ENCODE peak calls at places on chromosomes 4 and X, in six cellular contexts. F, K, R, Q, G and O are unnamed samples.

GRCh38 chr4:16669036-16669435 is 229.4 kb downstream of the LDB2 start:
- DNase-seq in F (no peak), K (no peak), R (no peak), Q (no peak), G (no peak), O (no peak)

GRCh38 chr4:71195932-71196331 is 142.9 kb upstream of the SLC4A4 start:
- DNase-seq in F (no peak), K (no peak), R (no peak), Q (peak), G (peak), O (no peak)

GRCh38 chr4:151184523-151185458 is 85.4 kb downstream of the RPS3A start:
- DNase-seq in F (no peak), K (no peak), R (no peak), Q (no peak), G (no peak), O (peak)

GRCh38 chr4:53185853-53186590 is 179.8 kb downstream of the SCFD2 start:
- DNase-seq in F (no peak), K (no peak), R (no peak), Q (no peak), G (peak), O (no peak)

GRCh38 chrX:19857131-19857530 is 30.3 kb downstream of the SH3KBP1 start:
- DNase-seq in F (no peak), K (no peak), R (no peak), Q (no peak), G (no peak), O (no peak)

GRCh38 chr4:8710946-8711345 is 118.4 kb downstream of the CPZ start:
- DNase-seq in F (no peak), K (peak), R (no peak), Q (no peak), G (no peak), O (no peak)

GRCh38 chrX:39809326-39809725 is 288.4 kb downstream of the BCOR start:
- DNase-seq in F (no peak), K (no peak), R (no peak), Q (no peak), G (no peak), O (no peak)

GRCh38 chr4:3862640-3863420 is 96.6 kb downstream of the ADRA2C start:
- DNase-seq in F (peak), K (no peak), R (no peak), Q (peak), G (no peak), O (no peak)

GRCh38 chr4:132240094-132240493 is 909.0 kb upstream of the PCDH10 start:
- DNase-seq in F (no peak), K (no peak), R (no peak), Q (no peak), G (no peak), O (no peak)

GRCh38 chr4:54593795-54594194 is 64.0 kb upstream of the KIT start:
- DNase-seq in F (no peak), K (no peak), R (no peak), Q (no peak), G (no peak), O (no peak)

GRCh38 chrX:151753313-151754041 is 18.9 kb downstream of the CNGA2 start:
- DNase-seq in F (peak), K (peak), R (peak), Q (peak), G (peak), O (no peak)

GRCh38 chr4:70778888-70779422 is 57.2 kb downstream of the RUFY3 start:
- DNase-seq in F (peak), K (no peak), R (no peak), Q (no peak), G (peak), O (peak)

GRCh38 chr4:113579360-113579759 is 182.2 kb downstream of the CAMK2D start:
- DNase-seq in F (no peak), K (no peak), R (no peak), Q (no peak), G (no peak), O (no peak)

GRCh38 chr4:158856852-158857251 is 88.0 kb downstream of the FNIP2 start:
- DNase-seq in F (no peak), K (no peak), R (no peak), Q (peak), G (peak), O (peak)

GRCh38 chrX:107773906-107774435 is 1.6 kb downstream of the TSC22D3 start:
- DNase-seq in F (no peak), K (no peak), R (no peak), Q (no peak), G (no peak), O (no peak)

GRCh38 chrX:107775000-107775733 is 420 bp downstream of the TSC22D3 start:
- DNase-seq in F (no peak), K (peak), R (no peak), Q (peak), G (no peak), O (no peak)

GRCh38 chrX:107777536-107777832 is at the start of gene NCBP2L:
- DNase-seq in F (no peak), K (no peak), R (no peak), Q (no peak), G (no peak), O (no peak)

GRCh38 chrX:107776649-107777535 is 641 bp upstream of the NCBP2L start:
- DNase-seq in F (peak), K (peak), R (peak), Q (peak), G (peak), O (peak)

DNA sequence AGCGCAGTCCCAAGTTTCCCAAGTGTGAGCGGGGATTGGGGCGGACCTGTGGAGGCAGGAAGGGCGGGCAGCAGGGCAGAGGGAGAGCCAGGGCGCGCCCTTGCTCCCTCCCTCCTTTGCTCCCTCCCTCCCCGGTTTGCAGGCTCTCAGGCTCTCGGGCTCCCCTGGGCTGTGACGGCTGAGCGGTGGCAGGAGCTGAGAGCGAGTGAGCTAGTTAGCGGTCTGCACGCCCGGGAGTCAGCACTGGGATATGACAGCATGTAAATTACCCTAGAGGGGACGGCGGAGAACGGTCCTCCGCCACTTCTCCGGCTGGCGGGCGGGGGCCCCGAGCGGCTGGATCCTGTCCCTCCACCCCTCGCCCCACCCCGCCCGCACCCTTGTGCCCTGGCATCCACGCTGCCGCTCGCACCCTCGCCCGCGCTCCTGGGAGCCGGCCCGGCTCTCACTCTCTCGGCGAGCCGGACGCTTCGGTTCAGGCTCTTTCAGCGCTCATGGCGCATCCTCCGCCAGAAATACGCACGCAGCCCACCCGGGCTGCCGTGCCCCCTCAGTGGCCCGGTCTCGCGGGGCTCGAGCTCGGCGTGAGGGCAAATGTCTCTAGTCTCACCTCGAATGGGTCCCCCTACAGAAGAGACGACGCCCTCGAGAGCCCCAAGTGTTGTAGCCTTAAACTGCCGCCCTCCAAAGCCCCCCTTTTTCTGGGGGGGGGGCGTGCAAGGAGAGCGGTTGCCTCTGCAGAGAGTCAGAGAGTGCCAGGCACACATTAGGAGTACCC is at the start of gene TSC22D3:
- DNase-seq in F (peak), K (peak), R (peak), Q (peak), G (no peak), O (no peak)
- TF ChIP-seq CTCF in F (no peak), K (no peak), R (no peak), Q (no peak), G (no peak), O (no peak)

DNA sequence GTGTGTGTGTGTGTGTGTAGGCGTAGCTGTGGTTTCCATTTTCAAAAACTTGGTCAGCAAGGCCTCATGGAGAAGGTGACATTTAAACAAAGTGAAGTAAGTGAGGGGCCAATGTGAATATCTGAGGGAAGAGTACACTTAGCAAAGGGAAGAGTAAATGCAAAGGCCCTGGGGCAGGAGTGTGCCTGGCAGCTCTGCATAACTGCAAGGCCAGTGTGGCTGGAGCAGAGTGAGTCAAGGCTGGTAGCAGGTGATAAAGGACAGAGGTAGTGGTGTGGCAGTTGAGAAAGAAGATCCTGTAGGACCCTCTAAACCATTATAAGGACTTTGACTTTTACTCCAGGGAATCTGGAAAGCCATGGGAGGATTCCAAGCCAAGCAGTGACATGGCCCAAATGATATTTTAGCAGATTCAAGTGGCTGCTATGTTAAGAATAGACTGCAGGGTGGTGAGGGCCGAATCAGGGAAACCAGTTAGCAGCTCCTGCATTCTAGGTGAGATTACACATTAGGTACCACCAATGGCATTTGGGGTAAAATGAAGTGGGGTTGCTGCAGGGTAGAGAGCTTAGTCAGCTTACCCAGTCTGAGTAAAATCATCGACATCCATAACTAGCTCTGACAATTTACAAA is 5.9 kb upstream of the TBC1D1 start:
- DNase-seq in F (peak), K (no peak), R (no peak), Q (no peak), G (no peak), O (no peak)
- H3K4me3 ChIP-seq in F (no peak), K (no peak), R (no peak), Q (no peak), G (no peak), O (no peak)

GRCh38 chr4:160020804-160021203 is 917.9 kb downstream of the RAPGEF2 start:
- DNase-seq in F (no peak), K (no peak), R (no peak), Q (no peak), G (no peak), O (no peak)

GRCh38 chr4:160026720-160027119 is 923.8 kb downstream of the RAPGEF2 start:
- DNase-seq in F (no peak), K (no peak), R (no peak), Q (peak), G (no peak), O (no peak)

DNA sequence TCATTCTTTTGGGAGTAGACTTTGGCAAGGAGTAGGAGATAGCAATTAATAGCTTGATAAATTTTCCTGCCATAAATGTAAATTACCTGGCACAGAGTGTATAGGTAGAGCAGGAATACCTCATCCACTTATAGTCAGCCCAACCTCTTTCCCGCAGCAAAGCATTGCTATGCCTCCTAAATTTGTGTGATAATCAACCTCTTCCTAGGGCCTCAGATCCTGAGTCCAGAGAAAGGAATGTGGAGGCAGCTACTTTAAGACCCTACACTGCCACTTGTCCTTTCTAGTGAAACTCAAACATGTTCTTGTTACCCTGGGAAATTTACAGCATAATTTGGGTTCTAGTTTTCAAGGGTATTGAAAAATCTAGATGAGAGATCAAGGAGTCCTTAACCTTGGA is 919.0 kb downstream of the RAPGEF2 start:
- DNase-seq in F (no peak), K (no peak), R (no peak), Q (peak), G (no peak), O (no peak)
- TF ChIP-seq CTCF in F (no peak), K (no peak), R (no peak), Q (no peak), G (no peak), O (no peak)

GRCh38 chrX:137566746-137567473 is 983 bp downstream of the ZIC3 start:
- DNase-seq in F (no peak), K (no peak), R (no peak), Q (no peak), G (no peak), O (no peak)

GRCh38 chrX:137565318-137565904 is 516 bp upstream of the ZIC3 start:
- DNase-seq in F (no peak), K (no peak), R (no peak), Q (peak), G (no peak), O (no peak)

GRCh38 chrX:137563681-137564651 is 2.0 kb upstream of the ZIC3 start:
- DNase-seq in F (no peak), K (no peak), R (no peak), Q (peak), G (no peak), O (no peak)

GRCh38 chrX:137565921-137566745 is at the start of gene ZIC3:
- DNase-seq in F (peak), K (peak), R (no peak), Q (peak), G (no peak), O (no peak)

DNA sequence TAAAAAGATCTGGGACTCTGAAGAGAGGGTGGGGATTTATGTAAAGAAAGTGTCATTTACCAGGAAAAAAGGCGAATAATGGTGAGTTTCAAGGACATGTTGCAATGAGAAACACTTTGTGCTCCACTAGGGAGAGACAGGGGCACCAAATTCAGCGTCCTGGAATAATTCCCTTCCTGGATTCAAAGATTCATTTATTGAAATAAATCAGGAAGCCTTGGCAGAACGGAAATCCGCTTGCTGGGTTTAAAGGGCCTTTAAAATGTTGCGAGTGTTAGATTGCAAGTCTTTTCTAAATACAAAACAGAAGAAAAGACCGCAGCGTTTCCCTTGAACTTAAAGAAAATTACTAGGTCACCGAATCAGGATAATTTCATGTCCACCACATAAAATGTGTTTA is 3.8 kb upstream of the ZIC3 start:
- DNase-seq in F (no peak), K (no peak), R (no peak), Q (no peak), G (no peak), O (no peak)
- H3K4me3 ChIP-seq in F (no peak), K (no peak), R (no peak), Q (peak), G (no peak), O (no peak)

GRCh38 chr4:88775026-88775425 is 77.4 kb upstream of the NAP1L5 start:
- DNase-seq in F (no peak), K (no peak), R (no peak), Q (no peak), G (no peak), O (no peak)

GRCh38 chr4:88780389-88780788 is 82.8 kb upstream of the NAP1L5 start:
- DNase-seq in F (no peak), K (no peak), R (no peak), Q (no peak), G (no peak), O (no peak)

GRCh38 chr4:88779431-88779830 is 81.8 kb upstream of the NAP1L5 start:
- DNase-seq in F (no peak), K (no peak), R (no peak), Q (no peak), G (no peak), O (no peak)

GRCh38 chr4:88771883-88772450 is 74.3 kb upstream of the NAP1L5 start:
- DNase-seq in F (no peak), K (no peak), R (no peak), Q (no peak), G (no peak), O (no peak)

GRCh38 chr4:88775529-88775928 is 77.9 kb upstream of the NAP1L5 start:
- DNase-seq in F (no peak), K (no peak), R (no peak), Q (no peak), G (no peak), O (no peak)
- TF ChIP-seq CTCF in F (no peak), K (no peak), R (no peak), Q (no peak), G (no peak), O (no peak)

DNA sequence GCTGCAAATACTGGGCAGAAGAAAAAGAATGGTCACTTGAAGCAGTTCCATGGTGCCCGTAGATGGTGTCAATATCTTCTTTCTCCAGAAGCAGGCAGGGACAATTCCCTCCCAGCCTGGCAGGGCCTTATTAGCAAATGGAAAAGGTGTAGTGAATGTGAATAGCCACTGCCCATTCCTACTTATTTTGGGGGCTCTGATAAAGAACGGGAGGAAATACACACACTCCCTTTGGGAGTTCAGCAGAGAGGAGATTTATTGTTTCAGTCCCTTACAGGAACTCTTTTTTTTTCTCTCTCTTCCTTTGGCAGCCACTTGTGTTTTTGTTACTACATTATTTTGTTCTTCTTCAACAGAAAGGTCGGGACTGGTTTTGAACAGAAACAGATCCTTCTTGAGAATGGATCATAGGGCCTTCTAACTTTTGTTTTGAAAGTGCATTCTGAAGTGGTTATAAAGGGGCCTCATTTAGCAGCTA is at the start of gene EMCN:
- DNase-seq in F (peak), K (no peak), R (no peak), Q (no peak), G (no peak), O (no peak)
- H3K4me3 ChIP-seq in F (peak), K (no peak), R (no peak), Q (no peak), G (no peak), O (no peak)

GRCh38 chr4:170008376-170008775 is 17.8 kb downstream of the MFAP3L start:
- DNase-seq in F (no peak), K (no peak), R (peak), Q (no peak), G (no peak), O (no peak)
- TF ChIP-seq CTCF in F (no peak), K (no peak), R (no peak), Q (no peak), G (no peak), O (no peak)

GRCh38 chr4:20859097-20859781 is 159.0 kb downstream of the PACRGL start:
- DNase-seq in F (no peak), K (no peak), R (no peak), Q (no peak), G (no peak), O (no peak)
- H3K4me3 ChIP-seq in F (no peak), K (no peak), R (no peak), Q (no peak), G (no peak), O (no peak)

GRCh38 chr4:118682928-118683327 is 2.3 kb upstream of the METTL14 start:
- DNase-seq in F (no peak), K (no peak), R (peak), Q (peak), G (peak), O (peak)
- TF ChIP-seq CTCF in F (peak), K (peak), R (peak), Q (peak), G (peak), O (peak)